ENCODE peak calls at places on chromosomes 16 and 17, in seven cellular contexts. K, J, X, T, D, H and A are unnamed samples.

GRCh38 chr16:10635367-10636021 is 55.1 kb upstream of the EMP2 start:
- DNase-seq in K (no peak), J (no peak), X (no peak), T (no peak), D (no peak), H (no peak), A (no peak)

GRCh38 chr16:19705843-19706242 is 12.2 kb downstream of the KNOP1 start:
- DNase-seq in K (no peak), J (no peak), X (no peak), T (no peak), D (no peak), H (no peak), A (no peak)

GRCh38 chr16:82070656-82071369 is 35.8 kb downstream of the HSD17B2 start:
- DNase-seq in K (peak), J (no peak), X (no peak), T (peak), D (peak), H (peak), A (peak)

GRCh38 chr17:70905796-70906195 is 736.5 kb downstream of the KCNJ2 start:
- DNase-seq in K (peak), J (no peak), X (no peak), T (peak), D (peak), H (peak), A (peak)

GRCh38 chr16:24950275-24950674 is 64.9 kb downstream of the ARHGAP17 start:
- DNase-seq in K (peak), J (no peak), X (no peak), T (peak), D (peak), H (peak), A (peak)

GRCh38 chr17:80008383-80008840 is 27.3 kb downstream of the TBC1D16 start:
- DNase-seq in K (peak), J (peak), X (peak), T (no peak), D (peak), H (no peak), A (peak)

GRCh38 chr17:40034426-40035161 is 19.4 kb downstream of the CSF3 start:
- DNase-seq in K (no peak), J (no peak), X (no peak), T (no peak), D (no peak), H (no peak), A (no peak)

GRCh38 chr17:68697850-68698313 is 96.7 kb upstream of the FAM20A start:
- DNase-seq in K (peak), J (no peak), X (no peak), T (peak), D (no peak), H (no peak), A (no peak)

GRCh38 chr17:14755002-14755401 is 454.1 kb downstream of the HS3ST3B1 start:
- DNase-seq in K (no peak), J (no peak), X (no peak), T (peak), D (no peak), H (peak), A (no peak)

GRCh38 chr17:76527430-76528111 is 9.9 kb downstream of the CYGB start:
- DNase-seq in K (no peak), J (no peak), X (no peak), T (peak), D (no peak), H (no peak), A (peak)

GRCh38 chr17:1082579-1082978 is 85.7 kb downstream of the TIMM22 start:
- DNase-seq in K (peak), J (no peak), X (no peak), T (peak), D (no peak), H (peak), A (no peak)

GRCh38 chr17:44004761-44005526 is 522 bp downstream of the NAGS start:
- DNase-seq in K (no peak), J (no peak), X (no peak), T (no peak), D (no peak), H (no peak), A (no peak)

GRCh38 chr16:69847643-69848042 is 85.5 kb downstream of the WWP2 start:
- DNase-seq in K (no peak), J (no peak), X (no peak), T (no peak), D (no peak), H (no peak), A (no peak)

GRCh38 chr17:63573634-63574033 is 23.4 kb downstream of the DCAF7 start:
- DNase-seq in K (no peak), J (no peak), X (no peak), T (no peak), D (no peak), H (no peak), A (peak)

GRCh38 chr17:81842725-81843504 is 8.1 kb upstream of the PPP1R27 start:
- DNase-seq in K (peak), J (no peak), X (no peak), T (no peak), D (no peak), H (no peak), A (peak)

GRCh38 chr16:82040296-82040695 is 5.2 kb downstream of the HSD17B2 start:
- DNase-seq in K (no peak), J (no peak), X (no peak), T (no peak), D (no peak), H (no peak), A (no peak)

GRCh38 chr16:66551788-66552287 is 538 bp upstream of the CKLF start:
- DNase-seq in K (no peak), J (no peak), X (no peak), T (no peak), D (no peak), H (no peak), A (no peak)

GRCh38 chr17:81599719-81600486 is 37.0 kb downstream of the NPLOC4 start:
- DNase-seq in K (peak), J (no peak), X (no peak), T (no peak), D (no peak), H (no peak), A (no peak)

GRCh38 chr17:1312261-1312870 is 32.9 kb downstream of the TRARG1 start:
- DNase-seq in K (no peak), J (no peak), X (peak), T (no peak), D (no peak), H (no peak), A (no peak)

GRCh38 chr16:82580293-82580900 is 46.4 kb upstream of the CDH13 start:
- DNase-seq in K (no peak), J (no peak), X (no peak), T (no peak), D (no peak), H (no peak), A (peak)

GRCh38 chr16:918068-918467 is 52.7 kb downstream of the LMF1 start:
- DNase-seq in K (no peak), J (no peak), X (no peak), T (no peak), D (no peak), H (no peak), A (no peak)

GRCh38 chr17:6551909-6552768 is 4.2 kb downstream of the PITPNM3 start:
- DNase-seq in K (no peak), J (no peak), X (no peak), T (no peak), D (no peak), H (no peak), A (no peak)

GRCh38 chr17:46976626-46977270 is 2.3 kb downstream of the RPRML start:
- DNase-seq in K (no peak), J (no peak), X (no peak), T (no peak), D (no peak), H (no peak), A (no peak)

GRCh38 chr16:22262460-22262859 is 34.7 kb upstream of the POLR3E start:
- DNase-seq in K (no peak), J (no peak), X (no peak), T (no peak), D (no peak), H (no peak), A (no peak)

GRCh38 chr17:45787044-45787443 is 2.9 kb downstream of the CRHR1 start:
- DNase-seq in K (no peak), J (no peak), X (no peak), T (no peak), D (no peak), H (no peak), A (no peak)

GRCh38 chr17:76131692-76132573 is 9.1 kb downstream of the FOXJ1 start:
- DNase-seq in K (no peak), J (no peak), X (no peak), T (no peak), D (no peak), H (no peak), A (no peak)

GRCh38 chr17:45812102-45812501 is 28.0 kb downstream of the CRHR1 start:
- DNase-seq in K (no peak), J (no peak), X (no peak), T (no peak), D (no peak), H (no peak), A (peak)

GRCh38 chr17:6568186-6568758 is 11.9 kb upstream of the PITPNM3 start:
- DNase-seq in K (no peak), J (no peak), X (no peak), T (no peak), D (no peak), H (no peak), A (no peak)

GRCh38 chr16:60815865-60816264 is 1220.4 kb downstream of the CDH8 start:
- DNase-seq in K (no peak), J (no peak), X (no peak), T (no peak), D (no peak), H (no peak), A (no peak)

GRCh38 chr17:57755479-57756070 is 10.5 kb upstream of the CCDC182 start:
- DNase-seq in K (no peak), J (no peak), X (no peak), T (no peak), D (no peak), H (no peak), A (no peak)

GRCh38 chr17:81553018-81553615 is 964 bp upstream of the FAAP100 start:
- DNase-seq in K (peak), J (peak), X (peak), T (no peak), D (peak), H (no peak), A (peak)

GRCh38 chr17:81427446-81428120 is 32.3 kb downstream of the BAHCC1 start:
- DNase-seq in K (no peak), J (no peak), X (no peak), T (no peak), D (no peak), H (no peak), A (no peak)